ENCODE peak calls at places on chromosomes 12 and 14, in nine cellular contexts. One of them, this sample, is unnamed.
A peak's percentile ranks its signal among the peaks of the same experiment; 100 is the strongest.

GRCh38 chr14:101444116-101444515 is 117.2 kb upstream of the DIO3 start:
- DNase-seq in CD8-positive, alpha-beta T cell: no peak
- DNase-seq in testis: no peak
- DNase-seq in lower leg skin: peak; percentile 45
- DNase-seq in progenitor cell of endocrine pancreas: no peak
- DNase-seq in tibial artery: no peak
- DNase-seq in cardiac fibroblast: no peak
- DNase-seq in AG09319: no peak
- DNase-seq in A549: peak; percentile 73
- DNase-seq in this sample: no peak

GRCh38 chr14:25757364-25757763 is 707.4 kb upstream of the STXBP6 start:
- DNase-seq in CD8-positive, alpha-beta T cell: no peak
- DNase-seq in tibial artery: no peak
- DNase-seq in A549: no peak
- DNase-seq in lower leg skin: no peak
- DNase-seq in testis: no peak
- DNase-seq in AG09319: no peak
- DNase-seq in cardiac fibroblast: no peak
- DNase-seq in progenitor cell of endocrine pancreas: no peak
- DNase-seq in this sample: no peak

GRCh38 chr12:12022306-12022931 is 48.3 kb upstream of the BCL2L14 start:
- DNase-seq in AG09319: no peak
- DNase-seq in A549: no peak
- DNase-seq in lower leg skin: no peak
- DNase-seq in tibial artery: no peak
- DNase-seq in CD8-positive, alpha-beta T cell: no peak
- DNase-seq in progenitor cell of endocrine pancreas: no peak
- DNase-seq in cardiac fibroblast: no peak
- DNase-seq in testis: no peak
- DNase-seq in this sample: peak; percentile 57

GRCh38 chr14:55000381-55000780 is 26.5 kb downstream of the WDHD1 start:
- DNase-seq in progenitor cell of endocrine pancreas: no peak
- DNase-seq in AG09319: no peak
- DNase-seq in CD8-positive, alpha-beta T cell: no peak
- DNase-seq in A549: no peak
- DNase-seq in cardiac fibroblast: peak; percentile 14
- DNase-seq in testis: no peak
- DNase-seq in lower leg skin: no peak
- DNase-seq in tibial artery: no peak
- DNase-seq in this sample: no peak

GRCh38 chr14:42517786-42518530 is 911.3 kb downstream of the LRFN5 start:
- DNase-seq in AG09319: no peak
- DNase-seq in cardiac fibroblast: no peak
- DNase-seq in lower leg skin: no peak
- DNase-seq in testis: no peak
- DNase-seq in progenitor cell of endocrine pancreas: no peak
- DNase-seq in tibial artery: no peak
- DNase-seq in A549: no peak
- DNase-seq in CD8-positive, alpha-beta T cell: no peak
- DNase-seq in this sample: no peak

GRCh38 chr14:76599556-76599955 is 161.7 kb upstream of the VASH1 start:
- DNase-seq in progenitor cell of endocrine pancreas: no peak
- DNase-seq in lower leg skin: no peak
- DNase-seq in A549: no peak
- DNase-seq in AG09319: no peak
- DNase-seq in testis: no peak
- DNase-seq in cardiac fibroblast: no peak
- DNase-seq in tibial artery: no peak
- DNase-seq in CD8-positive, alpha-beta T cell: no peak
- DNase-seq in this sample: no peak

GRCh38 chr12:48285751-48286650 is 64.7 kb downstream of the ZNF641 start:
- DNase-seq in cardiac fibroblast: no peak
- DNase-seq in lower leg skin: no peak
- DNase-seq in progenitor cell of endocrine pancreas: no peak
- DNase-seq in testis: no peak
- DNase-seq in CD8-positive, alpha-beta T cell: no peak
- DNase-seq in A549: no peak
- DNase-seq in AG09319: no peak
- DNase-seq in tibial artery: no peak
- DNase-seq in this sample: no peak

GRCh38 chr14:95770777-95771176 is 56.9 kb upstream of the TCL1A start:
- DNase-seq in lower leg skin: no peak
- DNase-seq in progenitor cell of endocrine pancreas: no peak
- DNase-seq in testis: no peak
- DNase-seq in A549: no peak
- DNase-seq in AG09319: no peak
- DNase-seq in CD8-positive, alpha-beta T cell: no peak
- DNase-seq in cardiac fibroblast: no peak
- DNase-seq in tibial artery: no peak
- DNase-seq in this sample: no peak

GRCh38 chr14:20048202-20048601 is 11.6 kb upstream of the OR4L1 start:
- DNase-seq in progenitor cell of endocrine pancreas: no peak
- DNase-seq in tibial artery: no peak
- DNase-seq in testis: no peak
- DNase-seq in AG09319: no peak
- DNase-seq in cardiac fibroblast: no peak
- DNase-seq in CD8-positive, alpha-beta T cell: no peak
- DNase-seq in lower leg skin: no peak
- DNase-seq in A549: no peak
- DNase-seq in this sample: no peak

GRCh38 chr12:40226652-40227051 is 1.9 kb downstream of the LRRK2 start:
- DNase-seq in progenitor cell of endocrine pancreas: no peak
- DNase-seq in cardiac fibroblast: peak; percentile 91
- DNase-seq in A549: peak; percentile 90
- DNase-seq in testis: peak; percentile 52
- DNase-seq in tibial artery: peak; percentile 80
- DNase-seq in AG09319: peak; percentile 55
- DNase-seq in lower leg skin: peak; percentile 56
- DNase-seq in CD8-positive, alpha-beta T cell: no peak
- DNase-seq in this sample: peak; percentile 81

GRCh38 chr12:100572184-100572583 is 1.3 kb upstream of the GAS2L3 start:
- DNase-seq in testis: no peak
- DNase-seq in A549: no peak
- DNase-seq in progenitor cell of endocrine pancreas: no peak
- DNase-seq in cardiac fibroblast: no peak
- DNase-seq in lower leg skin: no peak
- DNase-seq in AG09319: no peak
- DNase-seq in CD8-positive, alpha-beta T cell: no peak
- DNase-seq in tibial artery: no peak
- DNase-seq in this sample: no peak

GRCh38 chr14:75877292-75877691 is 104.5 kb downstream of the TGFB3 start:
- DNase-seq in tibial artery: no peak
- DNase-seq in A549: no peak
- DNase-seq in progenitor cell of endocrine pancreas: no peak
- DNase-seq in AG09319: no peak
- DNase-seq in cardiac fibroblast: peak; percentile 94
- DNase-seq in CD8-positive, alpha-beta T cell: no peak
- DNase-seq in testis: no peak
- DNase-seq in lower leg skin: no peak
- DNase-seq in this sample: no peak

GRCh38 chr12:46368684-46369083 is 3.9 kb downstream of the SLC38A2 start:
- DNase-seq in A549: no peak
- DNase-seq in lower leg skin: no peak
- DNase-seq in cardiac fibroblast: no peak
- DNase-seq in progenitor cell of endocrine pancreas: no peak
- DNase-seq in testis: no peak
- DNase-seq in CD8-positive, alpha-beta T cell: no peak
- DNase-seq in AG09319: no peak
- DNase-seq in tibial artery: no peak
- DNase-seq in this sample: no peak

GRCh38 chr14:61234215-61234916 is 46.8 kb downstream of the TMEM30B start:
- DNase-seq in tibial artery: no peak
- DNase-seq in cardiac fibroblast: no peak
- DNase-seq in A549: no peak
- DNase-seq in lower leg skin: no peak
- DNase-seq in AG09319: no peak
- DNase-seq in CD8-positive, alpha-beta T cell: no peak
- DNase-seq in testis: no peak
- DNase-seq in progenitor cell of endocrine pancreas: no peak
- DNase-seq in this sample: no peak

GRCh38 chr12:107780298-107780697 is 5.8 kb downstream of the ASCL4 start:
- DNase-seq in CD8-positive, alpha-beta T cell: no peak
- DNase-seq in lower leg skin: no peak
- DNase-seq in cardiac fibroblast: no peak
- DNase-seq in tibial artery: no peak
- DNase-seq in progenitor cell of endocrine pancreas: no peak
- DNase-seq in A549: no peak
- DNase-seq in AG09319: no peak
- DNase-seq in testis: no peak
- DNase-seq in this sample: no peak

GRCh38 chr12:16331998-16332397 is 15.4 kb upstream of the MGST1 start:
- DNase-seq in CD8-positive, alpha-beta T cell: no peak
- DNase-seq in lower leg skin: no peak
- DNase-seq in cardiac fibroblast: no peak
- DNase-seq in AG09319: no peak
- DNase-seq in A549: no peak
- DNase-seq in progenitor cell of endocrine pancreas: no peak
- DNase-seq in tibial artery: no peak
- DNase-seq in testis: no peak
- DNase-seq in this sample: no peak

GRCh38 chr12:114684098-114684869 is at the start of gene TBX3:
- DNase-seq in AG09319: peak; percentile 99
- DNase-seq in cardiac fibroblast: peak; percentile 99
- DNase-seq in progenitor cell of endocrine pancreas: peak; percentile 84
- DNase-seq in tibial artery: peak; percentile 92
- DNase-seq in CD8-positive, alpha-beta T cell: no peak
- DNase-seq in lower leg skin: peak; percentile 95
- DNase-seq in testis: peak; percentile 96
- DNase-seq in A549: peak; percentile 100
- DNase-seq in this sample: peak; percentile 97
- TF ChIP-seq CTCF in AG09319: peak; percentile 60
- TF ChIP-seq CTCF in cardiac fibroblast: peak; percentile 58
- TF ChIP-seq CTCF in progenitor cell of endocrine pancreas: peak; percentile 60
- TF ChIP-seq CTCF in tibial artery: peak; percentile 40
- TF ChIP-seq CTCF in CD8-positive, alpha-beta T cell: no peak
- TF ChIP-seq CTCF in lower leg skin: no peak
- TF ChIP-seq CTCF in testis: peak; percentile 36
- TF ChIP-seq CTCF in A549: peak; percentile 58
- TF ChIP-seq CTCF in this sample: peak; percentile 53

DNA sequence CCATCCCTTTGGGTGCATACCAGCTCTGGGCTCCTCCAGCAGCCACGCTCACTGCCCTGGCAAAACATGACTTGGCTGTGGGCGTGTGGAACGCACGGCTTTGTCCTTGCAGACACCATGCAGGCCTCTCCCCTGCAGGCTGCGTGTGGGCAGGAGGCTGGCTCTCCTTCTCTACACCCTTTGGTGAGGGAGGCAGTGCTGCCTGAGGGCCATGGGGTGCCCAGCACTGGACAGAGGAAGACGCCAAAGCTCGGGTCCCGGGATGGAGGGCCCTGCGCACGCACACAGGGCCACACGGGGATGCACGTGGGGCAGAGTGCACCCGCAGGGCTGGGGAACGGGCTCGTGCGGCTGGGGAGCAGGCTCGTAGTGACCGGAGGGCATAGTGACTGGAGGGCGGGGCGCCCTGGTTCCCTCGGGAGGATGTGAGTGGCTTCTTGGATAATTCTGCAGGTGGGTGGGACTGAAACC is 89.7 kb downstream of the ADGRD1 start:
- DNase-seq in progenitor cell of endocrine pancreas: no peak
- DNase-seq in tibial artery: no peak
- DNase-seq in testis: no peak
- DNase-seq in AG09319: no peak
- DNase-seq in A549: no peak
- DNase-seq in cardiac fibroblast: no peak
- DNase-seq in CD8-positive, alpha-beta T cell: no peak
- DNase-seq in lower leg skin: no peak
- DNase-seq in this sample: peak; percentile 56
- TF ChIP-seq CTCF in progenitor cell of endocrine pancreas: no peak
- TF ChIP-seq CTCF in tibial artery: no peak
- TF ChIP-seq CTCF in testis: no peak
- TF ChIP-seq CTCF in AG09319: no peak
- TF ChIP-seq CTCF in A549: no peak
- TF ChIP-seq CTCF in cardiac fibroblast: no peak
- TF ChIP-seq CTCF in CD8-positive, alpha-beta T cell: no peak
- TF ChIP-seq CTCF in lower leg skin: no peak
- TF ChIP-seq CTCF in this sample: no peak

GRCh38 chr12:56114084-56114483 is 2.3 kb upstream of the RPL41 start:
- DNase-seq in progenitor cell of endocrine pancreas: no peak
- DNase-seq in tibial artery: no peak
- DNase-seq in AG09319: no peak
- DNase-seq in testis: no peak
- DNase-seq in cardiac fibroblast: no peak
- DNase-seq in CD8-positive, alpha-beta T cell: no peak
- DNase-seq in lower leg skin: no peak
- DNase-seq in A549: no peak
- DNase-seq in this sample: no peak

GRCh38 chr12:56118688-56119045 is 601 bp downstream of the ZC3H10 start:
- DNase-seq in lower leg skin: no peak
- DNase-seq in testis: no peak
- DNase-seq in CD8-positive, alpha-beta T cell: no peak
- DNase-seq in tibial artery: no peak
- DNase-seq in AG09319: no peak
- DNase-seq in A549: no peak
- DNase-seq in cardiac fibroblast: no peak
- DNase-seq in progenitor cell of endocrine pancreas: no peak
- DNase-seq in this sample: no peak

GRCh38 chr12:56117778-56118687 is at the start of gene ZC3H10:
- DNase-seq in AG09319: peak; percentile 99
- DNase-seq in testis: peak; percentile 99
- DNase-seq in cardiac fibroblast: peak; percentile 100
- DNase-seq in lower leg skin: peak; percentile 99
- DNase-seq in tibial artery: peak; percentile 99
- DNase-seq in CD8-positive, alpha-beta T cell: peak; percentile 96
- DNase-seq in A549: peak; percentile 100
- DNase-seq in progenitor cell of endocrine pancreas: peak; percentile 92
- DNase-seq in this sample: peak; percentile 99

GRCh38 chr12:56115329-56115728 is 1.1 kb upstream of the RPL41 start:
- DNase-seq in progenitor cell of endocrine pancreas: no peak
- DNase-seq in AG09319: no peak
- DNase-seq in CD8-positive, alpha-beta T cell: no peak
- DNase-seq in tibial artery: no peak
- DNase-seq in A549: peak; percentile 33
- DNase-seq in lower leg skin: no peak
- DNase-seq in cardiac fibroblast: peak; percentile 48
- DNase-seq in testis: no peak
- DNase-seq in this sample: peak; percentile 77

GRCh38 chr12:56116267-56117081 is at the start of gene RPL41:
- DNase-seq in progenitor cell of endocrine pancreas: peak; percentile 87
- DNase-seq in tibial artery: peak; percentile 95
- DNase-seq in AG09319: peak; percentile 77
- DNase-seq in A549: peak; percentile 97
- DNase-seq in testis: peak; percentile 98
- DNase-seq in cardiac fibroblast: peak; percentile 97
- DNase-seq in lower leg skin: peak; percentile 96
- DNase-seq in CD8-positive, alpha-beta T cell: peak; percentile 98
- DNase-seq in this sample: peak; percentile 98
- TF ChIP-seq CTCF in progenitor cell of endocrine pancreas: no peak
- TF ChIP-seq CTCF in tibial artery: no peak
- TF ChIP-seq CTCF in AG09319: no peak
- TF ChIP-seq CTCF in A549: no peak
- TF ChIP-seq CTCF in testis: no peak
- TF ChIP-seq CTCF in cardiac fibroblast: no peak
- TF ChIP-seq CTCF in lower leg skin: no peak
- TF ChIP-seq CTCF in CD8-positive, alpha-beta T cell: no peak
- TF ChIP-seq CTCF in this sample: no peak

DNA sequence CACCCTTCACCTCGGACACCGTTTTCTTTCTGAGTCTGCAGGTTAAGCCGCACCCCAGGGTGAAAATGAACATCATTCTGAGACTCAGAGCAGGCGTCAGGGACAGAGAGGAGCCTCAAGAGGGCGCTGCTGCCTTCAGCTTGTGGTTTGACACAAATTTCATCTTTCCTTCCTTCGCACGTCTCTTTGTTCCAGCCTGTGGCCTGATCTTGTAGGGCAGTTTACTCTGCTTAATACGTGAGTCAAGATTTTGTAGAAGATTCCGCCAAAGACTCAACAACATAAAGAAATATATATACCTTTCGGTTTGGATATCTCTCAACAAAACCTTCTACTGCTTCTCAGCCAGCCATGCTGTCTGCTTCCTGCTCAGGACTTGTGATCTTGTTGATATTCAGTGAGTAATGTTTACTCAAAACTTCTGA is 329.3 kb upstream of the OR4E1 start:
- DNase-seq in cardiac fibroblast: no peak
- DNase-seq in CD8-positive, alpha-beta T cell: peak; percentile 73
- DNase-seq in tibial artery: no peak
- DNase-seq in lower leg skin: no peak
- DNase-seq in testis: peak; percentile 58
- DNase-seq in progenitor cell of endocrine pancreas: no peak
- DNase-seq in AG09319: no peak
- DNase-seq in A549: peak; percentile 56
- DNase-seq in this sample: no peak
- TF ChIP-seq CTCF in cardiac fibroblast: no peak
- TF ChIP-seq CTCF in CD8-positive, alpha-beta T cell: peak; percentile 32
- TF ChIP-seq CTCF in tibial artery: no peak
- TF ChIP-seq CTCF in lower leg skin: no peak
- TF ChIP-seq CTCF in testis: no peak
- TF ChIP-seq CTCF in progenitor cell of endocrine pancreas: peak; percentile 56
- TF ChIP-seq CTCF in AG09319: no peak
- TF ChIP-seq CTCF in A549: peak; percentile 30
- TF ChIP-seq CTCF in this sample: peak; percentile 16

This sample was measured in sigmoid colon.